ENCODE peak calls at places on chromosome 22, in ten cellular contexts. One of them, this sample, is unnamed.

GRCh38 chr22:28702891-28703290 is 23.3 kb upstream of the TTC28 start:
- DNase-seq in stimulated activated CD4-positive, alpha-beta T cell treated with anti-CD3 and anti-CD28 coated beads, Interleukin-1b, Interleukin-23, amount 100 ng/mL, for 24 hours: no peak
- DNase-seq in stimulated activated naive B cell treated with anti-CD40 and anti-IgM and Interleukin-4, amounts not matched to agents 10 μg/mL and 1 μg/mL and 100 μg/mL, for 72 hours: no peak
- DNase-seq in effector memory CD8-positive, alpha-beta T cell: no peak
- DNase-seq in T-helper 1 cell: no peak
- DNase-seq in dermis blood vessel endothelial cell: no peak
- DNase-seq in LNCaP clone FGC: no peak
- DNase-seq in hepatic stellate cell: no peak
- DNase-seq in activated T-helper 9 cell treated with anti-CD3 and anti-CD28 coated beads, Interleukin-2, amount 50 U/mL, for 16 hours: no peak
- DNase-seq in stromal cell of bone marrow: no peak
- DNase-seq in this sample: no peak

GRCh38 chr22:33717694-33718396 is 202.4 kb downstream of the LARGE1 start:
- DNase-seq in dermis blood vessel endothelial cell: no peak
- DNase-seq in activated T-helper 9 cell treated with anti-CD3 and anti-CD28 coated beads, Interleukin-2, amount 50 U/mL, for 16 hours: no peak
- DNase-seq in stimulated activated naive B cell treated with anti-CD40 and anti-IgM and Interleukin-4, amounts not matched to agents 10 μg/mL and 1 μg/mL and 100 μg/mL, for 72 hours: no peak
- DNase-seq in hepatic stellate cell: no peak
- DNase-seq in stimulated activated CD4-positive, alpha-beta T cell treated with anti-CD3 and anti-CD28 coated beads, Interleukin-1b, Interleukin-23, amount 100 ng/mL, for 24 hours: no peak
- DNase-seq in stromal cell of bone marrow: no peak
- DNase-seq in LNCaP clone FGC: no peak
- DNase-seq in T-helper 1 cell: no peak
- DNase-seq in effector memory CD8-positive, alpha-beta T cell: no peak
- DNase-seq in this sample: no peak

GRCh38 chr22:46023558-46023981 is 46.6 kb upstream of the WNT7B start:
- DNase-seq in hepatic stellate cell: no peak
- DNase-seq in dermis blood vessel endothelial cell: peak; percentile 84
- DNase-seq in stimulated activated CD4-positive, alpha-beta T cell treated with anti-CD3 and anti-CD28 coated beads, Interleukin-1b, Interleukin-23, amount 100 ng/mL, for 24 hours: no peak
- DNase-seq in stromal cell of bone marrow: no peak
- DNase-seq in effector memory CD8-positive, alpha-beta T cell: no peak
- DNase-seq in T-helper 1 cell: no peak
- DNase-seq in activated T-helper 9 cell treated with anti-CD3 and anti-CD28 coated beads, Interleukin-2, amount 50 U/mL, for 16 hours: no peak
- DNase-seq in LNCaP clone FGC: no peak
- DNase-seq in stimulated activated naive B cell treated with anti-CD40 and anti-IgM and Interleukin-4, amounts not matched to agents 10 μg/mL and 1 μg/mL and 100 μg/mL, for 72 hours: no peak
- DNase-seq in this sample: no peak

GRCh38 chr22:38519453-38520250 is 13.5 kb upstream of the DDX17 start:
- DNase-seq in activated T-helper 9 cell treated with anti-CD3 and anti-CD28 coated beads, Interleukin-2, amount 50 U/mL, for 16 hours: no peak
- DNase-seq in LNCaP clone FGC: no peak
- DNase-seq in stimulated activated naive B cell treated with anti-CD40 and anti-IgM and Interleukin-4, amounts not matched to agents 10 μg/mL and 1 μg/mL and 100 μg/mL, for 72 hours: no peak
- DNase-seq in T-helper 1 cell: no peak
- DNase-seq in hepatic stellate cell: no peak
- DNase-seq in stimulated activated CD4-positive, alpha-beta T cell treated with anti-CD3 and anti-CD28 coated beads, Interleukin-1b, Interleukin-23, amount 100 ng/mL, for 24 hours: no peak
- DNase-seq in dermis blood vessel endothelial cell: no peak
- DNase-seq in stromal cell of bone marrow: no peak
- DNase-seq in effector memory CD8-positive, alpha-beta T cell: no peak
- DNase-seq in this sample: no peak

GRCh38 chr22:20968281-20968977 is 1.4 kb downstream of the AIFM3 start:
- DNase-seq in effector memory CD8-positive, alpha-beta T cell: no peak
- DNase-seq in activated T-helper 9 cell treated with anti-CD3 and anti-CD28 coated beads, Interleukin-2, amount 50 U/mL, for 16 hours: no peak
- DNase-seq in dermis blood vessel endothelial cell: no peak
- DNase-seq in hepatic stellate cell: no peak
- DNase-seq in stimulated activated naive B cell treated with anti-CD40 and anti-IgM and Interleukin-4, amounts not matched to agents 10 μg/mL and 1 μg/mL and 100 μg/mL, for 72 hours: no peak
- DNase-seq in stimulated activated CD4-positive, alpha-beta T cell treated with anti-CD3 and anti-CD28 coated beads, Interleukin-1b, Interleukin-23, amount 100 ng/mL, for 24 hours: no peak
- DNase-seq in LNCaP clone FGC: no peak
- DNase-seq in T-helper 1 cell: no peak
- DNase-seq in stromal cell of bone marrow: no peak
- DNase-seq in this sample: no peak

GRCh38 chr22:26777402-26777801 is 120.0 kb downstream of the MIAT start:
- DNase-seq in stimulated activated CD4-positive, alpha-beta T cell treated with anti-CD3 and anti-CD28 coated beads, Interleukin-1b, Interleukin-23, amount 100 ng/mL, for 24 hours: no peak
- DNase-seq in stimulated activated naive B cell treated with anti-CD40 and anti-IgM and Interleukin-4, amounts not matched to agents 10 μg/mL and 1 μg/mL and 100 μg/mL, for 72 hours: no peak
- DNase-seq in stromal cell of bone marrow: peak; percentile 25
- DNase-seq in dermis blood vessel endothelial cell: no peak
- DNase-seq in effector memory CD8-positive, alpha-beta T cell: no peak
- DNase-seq in LNCaP clone FGC: no peak
- DNase-seq in activated T-helper 9 cell treated with anti-CD3 and anti-CD28 coated beads, Interleukin-2, amount 50 U/mL, for 16 hours: no peak
- DNase-seq in hepatic stellate cell: no peak
- DNase-seq in T-helper 1 cell: no peak
- DNase-seq in this sample: peak; percentile 9

GRCh38 chr22:19657252-19658056 is 56.8 kb upstream of the SEPTIN5 start:
- DNase-seq in stimulated activated CD4-positive, alpha-beta T cell treated with anti-CD3 and anti-CD28 coated beads, Interleukin-1b, Interleukin-23, amount 100 ng/mL, for 24 hours: no peak
- DNase-seq in LNCaP clone FGC: no peak
- DNase-seq in effector memory CD8-positive, alpha-beta T cell: no peak
- DNase-seq in hepatic stellate cell: no peak
- DNase-seq in stimulated activated naive B cell treated with anti-CD40 and anti-IgM and Interleukin-4, amounts not matched to agents 10 μg/mL and 1 μg/mL and 100 μg/mL, for 72 hours: no peak
- DNase-seq in T-helper 1 cell: no peak
- DNase-seq in activated T-helper 9 cell treated with anti-CD3 and anti-CD28 coated beads, Interleukin-2, amount 50 U/mL, for 16 hours: no peak
- DNase-seq in dermis blood vessel endothelial cell: no peak
- DNase-seq in stromal cell of bone marrow: no peak
- DNase-seq in this sample: no peak

GRCh38 chr22:50607366-50608020 is 6.9 kb downstream of the MAPK8IP2 start:
- DNase-seq in stimulated activated naive B cell treated with anti-CD40 and anti-IgM and Interleukin-4, amounts not matched to agents 10 μg/mL and 1 μg/mL and 100 μg/mL, for 72 hours: no peak
- DNase-seq in effector memory CD8-positive, alpha-beta T cell: no peak
- DNase-seq in stimulated activated CD4-positive, alpha-beta T cell treated with anti-CD3 and anti-CD28 coated beads, Interleukin-1b, Interleukin-23, amount 100 ng/mL, for 24 hours: no peak
- DNase-seq in stromal cell of bone marrow: no peak
- DNase-seq in hepatic stellate cell: no peak
- DNase-seq in dermis blood vessel endothelial cell: no peak
- DNase-seq in T-helper 1 cell: no peak
- DNase-seq in LNCaP clone FGC: no peak
- DNase-seq in activated T-helper 9 cell treated with anti-CD3 and anti-CD28 coated beads, Interleukin-2, amount 50 U/mL, for 16 hours: no peak
- DNase-seq in this sample: no peak

GRCh38 chr22:41382098-41382578 is 396 bp downstream of the TEF start:
- DNase-seq in dermis blood vessel endothelial cell: peak; percentile 59
- DNase-seq in stimulated activated CD4-positive, alpha-beta T cell treated with anti-CD3 and anti-CD28 coated beads, Interleukin-1b, Interleukin-23, amount 100 ng/mL, for 24 hours: peak; percentile 18
- DNase-seq in activated T-helper 9 cell treated with anti-CD3 and anti-CD28 coated beads, Interleukin-2, amount 50 U/mL, for 16 hours: peak; percentile 45
- DNase-seq in LNCaP clone FGC: no peak
- DNase-seq in T-helper 1 cell: peak; percentile 61
- DNase-seq in stromal cell of bone marrow: no peak
- DNase-seq in effector memory CD8-positive, alpha-beta T cell: peak; percentile 39
- DNase-seq in hepatic stellate cell: peak; percentile 84
- DNase-seq in stimulated activated naive B cell treated with anti-CD40 and anti-IgM and Interleukin-4, amounts not matched to agents 10 μg/mL and 1 μg/mL and 100 μg/mL, for 72 hours: peak; percentile 48
- DNase-seq in this sample: peak; percentile 61

GRCh38 chr22:32204211-32204855 is 540 bp downstream of the RFPL2 start:
- DNase-seq in stimulated activated naive B cell treated with anti-CD40 and anti-IgM and Interleukin-4, amounts not matched to agents 10 μg/mL and 1 μg/mL and 100 μg/mL, for 72 hours: no peak
- DNase-seq in hepatic stellate cell: no peak
- DNase-seq in T-helper 1 cell: no peak
- DNase-seq in activated T-helper 9 cell treated with anti-CD3 and anti-CD28 coated beads, Interleukin-2, amount 50 U/mL, for 16 hours: no peak
- DNase-seq in stimulated activated CD4-positive, alpha-beta T cell treated with anti-CD3 and anti-CD28 coated beads, Interleukin-1b, Interleukin-23, amount 100 ng/mL, for 24 hours: no peak
- DNase-seq in dermis blood vessel endothelial cell: no peak
- DNase-seq in effector memory CD8-positive, alpha-beta T cell: no peak
- DNase-seq in stromal cell of bone marrow: no peak
- DNase-seq in LNCaP clone FGC: no peak
- DNase-seq in this sample: no peak

This sample was measured in HTR-8/SVneo.